ENCODE peak calls at places on chromosomes 6 and 20, in nine cellular contexts. C, D, Q, Y, F, V, H, Z and B are unnamed samples.

GRCh38 chr6:143400258-143401059 is 50.0 kb downstream of the ADAT2 start:
- DNase-seq in C (no peak), D (no peak), Q (peak; percentile 68), Y (peak; percentile 44), F (no peak), V (no peak), H (no peak), Z (no peak), B (no peak)

GRCh38 chr6:3230275-3231212 is 3.1 kb upstream of the TUBB2B start:
- DNase-seq in C (no peak), D (no peak), Q (no peak), Y (peak; percentile 64), F (peak; percentile 46), V (no peak), H (peak; percentile 48), Z (peak; percentile 63), B (no peak)

GRCh38 chr20:25320035-25320800 is 70.4 kb downstream of the ABHD12 start:
- DNase-seq in C (no peak), D (no peak), Q (no peak), Y (no peak), F (no peak), V (no peak), H (no peak), Z (no peak), B (no peak)

GRCh38 chr20:9269280-9269971 is 200.5 kb downstream of the PLCB4 start:
- DNase-seq in C (no peak), D (peak; percentile 23), Q (no peak), Y (no peak), F (no peak), V (no peak), H (no peak), Z (no peak), B (no peak)

GRCh38 chr6:38638941-38639497 is 710 bp downstream of the BTBD9 start:
- DNase-seq in C (peak; percentile 39), D (no peak), Q (peak; percentile 53), Y (no peak), F (peak; percentile 31), V (peak; percentile 24), H (no peak), Z (no peak), B (no peak)

GRCh38 chr20:33686984-33687366 is 790 bp upstream of the E2F1 start:
- DNase-seq in C (no peak), D (no peak), Q (no peak), Y (no peak), F (no peak), V (no peak), H (no peak), Z (no peak), B (no peak)

GRCh38 chr6:37477656-37478435 is 21.8 kb downstream of the CCDC167 start:
- DNase-seq in C (no peak), D (no peak), Q (no peak), Y (no peak), F (no peak), V (no peak), H (no peak), Z (no peak), B (no peak)

GRCh38 chr6:13992417-13993055 is 67.8 kb downstream of the RNF182 start:
- DNase-seq in C (peak; percentile 88), D (no peak), Q (no peak), Y (no peak), F (no peak), V (no peak), H (no peak), Z (no peak), B (peak; percentile 40)

GRCh38 chr6:169145476-169145875 is 108.2 kb downstream of the THBS2 start:
- DNase-seq in C (no peak), D (no peak), Q (no peak), Y (no peak), F (no peak), V (no peak), H (no peak), Z (no peak), B (peak; percentile 38)

GRCh38 chr20:62647521-62648317 is 5.4 kb downstream of the SLCO4A1 start:
- DNase-seq in C (no peak), D (no peak), Q (no peak), Y (peak; percentile 12), F (no peak), V (no peak), H (no peak), Z (no peak), B (peak; percentile 17)

GRCh38 chr20:62824476-62825287 is 7.8 kb downstream of the COL9A3 start:
- DNase-seq in C (no peak), D (no peak), Q (peak; percentile 40), Y (peak; percentile 31), F (no peak), V (peak; percentile 31), H (no peak), Z (peak; percentile 11), B (no peak)

GRCh38 chr20:17885544-17885943 is 83.0 kb downstream of the SNX5 start:
- DNase-seq in C (no peak), D (no peak), Q (peak; percentile 62), Y (no peak), F (no peak), V (no peak), H (no peak), Z (no peak), B (no peak)

GRCh38 chr20:50283922-50284810 is 93.5 kb downstream of the CEBPB start:
- DNase-seq in C (peak; percentile 44), D (no peak), Q (no peak), Y (no peak), F (no peak), V (no peak), H (no peak), Z (no peak), B (no peak)